ENCODE peak calls at places on chromosomes 4 and X, in four cellular contexts. H is mammary epithelial cell, N is psoas muscle, I is brain microvascular endothelial cell. E is an unnamed sample.

GRCh38 chrX:155216940-155217450 is 735 bp downstream of the VBP1 start:
- DNase-seq in H (no peak), N (no peak), I (no peak), E (no peak)

GRCh38 chr4:2809610-2810180 is 16.8 kb downstream of the SH3BP2 start:
- DNase-seq in H (no peak), N (no peak), I (no peak), E (no peak)

GRCh38 chr4:118271788-118272187 is 81.0 kb downstream of the PRSS12 start:
- DNase-seq in H (no peak), N (no peak), I (no peak), E (no peak)

GRCh38 chr4:95049838-95050237 is 292.1 kb downstream of the BMPR1B start:
- DNase-seq in H (no peak), N (no peak), I (no peak), E (no peak)

GRCh38 chrX:129831486-129831885 is 12.2 kb downstream of the ZDHHC9 start:
- DNase-seq in H (no peak), N (no peak), I (no peak), E (no peak)

GRCh38 chr4:95059630-95060029 is 301.9 kb downstream of the BMPR1B start:
- DNase-seq in H (no peak), N (no peak), I (no peak), E (no peak)

GRCh38 chr4:164779080-164779479 is 25.1 kb downstream of the SMIM31 start:
- DNase-seq in H (no peak), N (no peak), I (no peak), E (no peak)

GRCh38 chr4:84849051-84849640 is 117.3 kb downstream of the WDFY3 start:
- DNase-seq in H (no peak), N (no peak), I (no peak), E (no peak)

GRCh38 chr4:45155081-45155777 is 428.9 kb upstream of the GNPDA2 start:
- DNase-seq in H (peak), N (no peak), I (no peak), E (no peak)

GRCh38 chrX:667360-667759 is 36.8 kb downstream of the SHOX start:
- DNase-seq in H (no peak), N (no peak), I (no peak), E (no peak)

GRCh38 chrX:19382500-19383145 is 38.9 kb downstream of the PDHA1 start:
- DNase-seq in H (peak), N (no peak), I (peak), E (no peak)

GRCh38 chr4:41644915-41645295 is 103.6 kb downstream of the PHOX2B start:
- DNase-seq in H (no peak), N (no peak), I (no peak), E (no peak)

GRCh38 chr4:128068927-128069326 is 7.8 kb downstream of the LARP1B start:
- DNase-seq in H (peak), N (no peak), I (peak), E (no peak)

GRCh38 chr4:71322425-71322824 is 16.4 kb upstream of the SLC4A4 start:
- DNase-seq in H (no peak), N (no peak), I (no peak), E (no peak)

GRCh38 chrX:153179131-153179530 is at the start of gene MAGEA1:
- DNase-seq in H (no peak), N (no peak), I (no peak), E (no peak)

GRCh38 chrX:105823092-105823454 is 734 bp downstream of the NRK start:
- DNase-seq in H (no peak), N (no peak), I (no peak), E (no peak)

GRCh38 chr4:169659736-169660670 is 39.6 kb downstream of the CLCN3 start:
- DNase-seq in H (peak), N (peak), I (peak), E (peak)

GRCh38 chrX:120021927-120022326 is 55.6 kb downstream of the RHOXF2B start:
- DNase-seq in H (no peak), N (no peak), I (no peak), E (no peak)

GRCh38 chr4:109091754-109092409 is 210.6 kb downstream of the COL25A1 start:
- DNase-seq in H (no peak), N (no peak), I (no peak), E (no peak)

DNA sequence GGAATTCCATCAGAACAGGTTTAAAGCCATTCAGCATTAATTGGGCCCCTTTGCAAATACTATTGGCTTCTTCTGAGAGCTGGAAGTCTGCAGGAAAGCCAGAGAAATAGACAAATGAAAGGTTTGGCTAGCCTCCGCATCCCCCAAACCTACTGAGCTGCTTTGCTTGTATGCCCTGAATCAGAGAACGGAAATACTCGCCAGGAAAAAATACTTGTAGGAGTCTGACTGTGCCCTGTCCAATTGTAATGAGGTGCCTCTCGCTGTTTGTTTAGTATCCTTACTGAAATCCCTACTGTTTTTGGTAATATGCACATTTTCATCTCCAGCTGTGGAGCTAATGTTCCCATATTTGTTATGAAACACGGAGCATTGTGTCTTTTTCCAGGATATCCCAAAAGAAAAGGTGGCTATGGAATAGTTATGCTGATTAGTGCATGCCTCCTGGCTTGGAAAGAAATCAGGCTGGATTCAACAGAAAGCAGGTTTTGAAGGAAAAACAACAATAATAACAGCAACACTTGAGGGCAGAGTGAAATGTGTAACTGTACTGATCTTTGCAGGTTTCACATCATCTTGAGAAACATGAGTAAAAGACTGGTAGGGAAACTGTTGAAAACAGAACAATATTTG is 50.7 kb upstream of the NLGN4X start:
- DNase-seq in H (no peak), N (no peak), I (no peak), E (no peak)
- H3K4me3 ChIP-seq in H (no peak), N (no peak), I (no peak), E (no peak)

GRCh38 chrX:24694825-24695224 is 1.1 kb downstream of the POLA1 start:
- DNase-seq in H (no peak), N (no peak), I (no peak), E (no peak)
- H3K4me3 ChIP-seq in H (peak), N (peak), I (no peak), E (no peak)

GRCh38 chr4:120816385-120816784 is 106.1 kb downstream of the PRDM5 start:
- DNase-seq in H (no peak), N (no peak), I (no peak), E (no peak)
- H3K4me3 ChIP-seq in H (no peak), N (no peak), I (no peak), E (peak)

DNA sequence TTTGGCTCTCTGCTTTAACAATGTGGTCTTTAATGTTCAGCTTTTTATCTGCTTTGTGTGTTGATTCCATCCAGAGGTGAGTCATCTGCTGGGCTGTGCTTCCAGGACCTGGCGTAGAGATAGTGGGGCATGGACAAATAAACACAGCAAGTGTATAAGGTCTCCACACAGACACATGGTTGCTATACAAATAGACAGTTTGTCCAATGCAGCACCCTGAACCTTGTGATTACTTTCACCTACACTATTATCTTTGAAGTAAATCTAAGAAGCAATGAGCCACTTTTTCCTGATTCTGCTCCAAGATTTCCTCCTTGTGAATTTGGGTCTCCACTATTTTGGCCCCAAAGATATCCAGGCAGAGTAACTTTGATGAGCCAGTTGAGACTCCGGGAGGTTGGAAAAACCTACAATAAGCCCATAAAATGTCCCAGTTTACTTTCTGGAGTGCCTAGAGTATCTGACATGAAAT is 12.1 kb downstream of the PPARGC1A start:
- DNase-seq in H (no peak), N (no peak), I (peak), E (no peak)
- H3K4me3 ChIP-seq in H (no peak), N (peak), I (no peak), E (no peak)

DNA sequence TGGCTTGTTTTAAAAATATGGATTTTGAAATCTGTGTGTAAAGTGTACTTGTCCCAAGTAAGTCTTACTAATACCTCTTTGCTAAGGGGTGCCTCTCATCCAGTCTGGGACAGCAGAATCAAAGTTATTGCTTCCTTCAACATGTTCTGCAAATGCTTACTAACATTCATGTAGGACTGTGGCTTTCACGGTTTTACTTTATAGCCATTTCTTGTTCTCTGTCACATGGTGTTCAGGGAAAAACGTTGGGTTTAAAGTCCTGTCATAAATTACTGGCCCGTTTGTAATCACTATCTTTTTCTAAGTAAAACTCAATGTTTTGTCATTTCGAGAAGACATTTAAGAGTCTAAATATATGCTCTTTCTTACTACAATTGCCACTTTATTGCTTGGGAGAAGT is 321.0 kb downstream of the STIM2 start:
- DNase-seq in H (no peak), N (no peak), I (no peak), E (no peak)
- H3K4me3 ChIP-seq in H (no peak), N (no peak), I (no peak), E (no peak)

GRCh38 chr4:183429489-183429888 is 14.9 kb upstream of the CDKN2AIP start:
- DNase-seq in H (no peak), N (no peak), I (no peak), E (no peak)

GRCh38 chr4:183430317-183430986 is 14.0 kb upstream of the CDKN2AIP start:
- DNase-seq in H (no peak), N (no peak), I (no peak), E (no peak)

GRCh38 chr4:183431614-183432013 is 12.8 kb upstream of the CDKN2AIP start:
- DNase-seq in H (no peak), N (no peak), I (no peak), E (no peak)

GRCh38 chr4:183434264-183435045 is 10.0 kb upstream of the CDKN2AIP start:
- DNase-seq in H (no peak), N (no peak), I (no peak), E (no peak)

GRCh38 chr4:183430987-183431347 is 13.5 kb upstream of the CDKN2AIP start:
- DNase-seq in H (no peak), N (no peak), I (no peak), E (no peak)
- H3K4me3 ChIP-seq in H (no peak), N (no peak), I (no peak), E (no peak)

E was measured in skeletal muscle cell.